ENCODE peak calls at places on chromosomes 16 and 17, in four cellular contexts. N is K562, O is HCT116, P is SK-N-SH. X is an unnamed sample.

GRCh38 chr17:2532146-2532720 is 20.5 kb upstream of the METTL16 start:
- DNase-seq in N (no peak), P (no peak), O (no peak), X (no peak)

GRCh38 chr17:68318103-68318991 is 27.1 kb downstream of the ARSG start:
- DNase-seq in P (no peak), N (no peak), O (peak), X (peak)

GRCh38 chr17:62791235-62792121 is 16.6 kb downstream of the MARCHF10 start:
- DNase-seq in P (no peak), N (no peak), O (no peak), X (peak)

GRCh38 chr17:75459590-75460267 is 3.3 kb downstream of the TMEM94 start:
- DNase-seq in P (no peak), N (no peak), O (no peak), X (no peak)

GRCh38 chr16:67773569-67774456 is 32.5 kb downstream of the RANBP10 start:
- DNase-seq in N (peak), O (no peak), P (no peak), X (no peak)

GRCh38 chr17:38749222-38750043 is 1.3 kb upstream of the PCGF2 start:
- DNase-seq in O (peak), N (peak), P (peak), X (no peak)

GRCh38 chr17:7213895-7214299 is 5.7 kb downstream of the DLG4 start:
- DNase-seq in O (peak), N (peak), P (peak), X (no peak)

GRCh38 chr16:70569752-70570151 is 46.1 kb downstream of the SF3B3 start:
- DNase-seq in P (no peak), O (no peak), N (no peak), X (no peak)

GRCh38 chr17:48954300-48954755 is 9.7 kb upstream of the SNF8 start:
- DNase-seq in N (peak), P (no peak), O (peak), X (no peak)

GRCh38 chr17:47316316-47316715 is 7.4 kb upstream of the EFCAB13 start:
- DNase-seq in O (no peak), P (no peak), N (no peak), X (no peak)

GRCh38 chr17:50154604-50155003 is 4.1 kb upstream of the PPP1R9B start:
- DNase-seq in P (no peak), O (no peak), N (no peak), X (no peak)

GRCh38 chr16:52552643-52553042 is 5.7 kb upstream of the TOX3 start:
- DNase-seq in O (no peak), N (no peak), P (no peak), X (no peak)

GRCh38 chr16:7731121-7731520 is 398.5 kb downstream of the RBFOX1 start:
- DNase-seq in N (no peak), P (no peak), O (no peak), X (no peak)

GRCh38 chr16:84874004-84874435 is 54.2 kb downstream of the CRISPLD2 start:
- DNase-seq in N (no peak), P (peak), O (no peak), X (no peak)

GRCh38 chr17:38958326-38958725 is 8.9 kb downstream of the FBXO47 start:
- DNase-seq in O (no peak), N (no peak), P (no peak), X (no peak)

GRCh38 chr17:55152236-55152635 is 112.5 kb upstream of the HLF start:
- DNase-seq in O (no peak), P (no peak), N (no peak), X (no peak)

GRCh38 chr17:6162216-6162615 is 92.0 kb downstream of the WSCD1 start:
- DNase-seq in N (no peak), P (no peak), O (no peak), X (no peak)

GRCh38 chr16:47320546-47321315 is 140.1 kb downstream of the ITFG1 start:
- DNase-seq in O (no peak), P (peak), N (no peak), X (no peak)

GRCh38 chr16:28820016-28820415 is 2.8 kb upstream of the ATXN2L start:
- DNase-seq in P (no peak), O (no peak), N (no peak), X (no peak)

GRCh38 chr17:15232517-15232915 is 32.6 kb downstream of the PMP22 start:
- DNase-seq in N (peak), O (no peak), P (no peak), X (no peak)

GRCh38 chr16:11727945-11728543 is 14.6 kb downstream of the TXNDC11 start:
- DNase-seq in O (no peak), N (no peak), P (no peak), X (no peak)

GRCh38 chr17:75367312-75367711 is 38.2 kb downstream of the GRB2 start:
- DNase-seq in N (no peak), P (no peak), O (no peak), X (no peak)

GRCh38 chr16:67561824-67562525 is 351 bp upstream of the CTCF start:
- DNase-seq in O (peak), N (peak), P (peak), X (peak)

GRCh38 chr16:78686601-78687000 is 587.1 kb downstream of the WWOX start:
- DNase-seq in P (no peak), O (no peak), N (no peak), X (no peak)

GRCh38 chr16:87064731-87065720 is 252.2 kb downstream of the C16orf95 start:
- DNase-seq in N (no peak), P (no peak), O (no peak), X (no peak)

GRCh38 chr17:7852262-7852670 is 2.6 kb upstream of the TMEM88 start:
- DNase-seq in N (no peak), P (no peak), O (no peak), X (no peak)

GRCh38 chr17:75159196-75160031 is 5.1 kb upstream of the JPT1 start:
- DNase-seq in N (no peak), O (peak), P (no peak), X (peak)

GRCh38 chr17:81556175-81556691 is 4.1 kb upstream of the FAAP100 start:
- DNase-seq in N (no peak), P (no peak), O (no peak), X (no peak)

GRCh38 chr16:73717266-73718057 is 579.2 kb upstream of the PSMD7 start:
- DNase-seq in P (no peak), O (no peak), N (no peak), X (no peak)

GRCh38 chr16:85181091-85181738 is 68.9 kb upstream of the CIBAR2 start:
- DNase-seq in O (no peak), N (peak), P (no peak), X (no peak)

GRCh38 chr17:81576621-81577277 is 24.6 kb upstream of the FAAP100 start:
- DNase-seq in N (no peak), O (no peak), P (no peak), X (no peak)

GRCh38 chr17:74631468-74632195 is 8.1 kb upstream of the CD300E start:
- DNase-seq in O (no peak), N (no peak), P (peak), X (no peak)

DNA sequence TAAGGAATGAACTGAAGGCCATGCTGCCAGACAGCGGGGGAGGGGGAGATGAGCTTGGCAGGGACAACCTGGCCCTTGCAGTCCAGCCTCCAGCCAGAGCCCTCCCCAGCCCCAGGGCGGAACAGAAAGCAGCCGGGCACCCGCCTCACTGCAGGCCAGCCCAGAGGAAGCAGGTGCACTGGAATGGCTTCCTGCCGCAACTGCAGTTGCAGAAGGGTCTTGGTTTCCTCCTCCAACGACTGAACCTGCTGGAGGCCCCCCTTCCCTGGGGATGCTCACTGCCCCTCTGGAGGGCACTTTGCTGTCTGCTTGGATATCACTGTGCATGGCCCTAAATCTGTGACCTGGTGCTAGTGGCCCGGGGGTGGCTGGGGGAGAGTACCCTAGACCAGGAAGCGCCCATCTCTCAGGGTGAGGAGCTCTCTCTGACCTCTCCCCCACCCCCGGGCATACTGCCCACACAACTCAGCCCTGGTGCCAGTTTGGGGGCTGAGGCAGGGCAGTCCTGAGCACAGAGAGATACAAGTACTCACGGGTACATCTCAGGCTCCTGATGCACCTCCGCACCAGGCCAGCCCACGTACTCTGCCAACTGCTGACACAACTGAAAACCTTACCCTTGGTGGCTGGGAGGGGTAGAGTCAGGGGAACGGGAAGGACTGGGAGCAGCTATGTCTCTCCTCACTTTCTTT is 41.1 kb downstream of the MYO18A start:
- DNase-seq in P (no peak), O (no peak), N (no peak), X (no peak)
- TF ChIP-seq REST in P (no peak), O (no peak), N (no peak), X (no peak)

DNA sequence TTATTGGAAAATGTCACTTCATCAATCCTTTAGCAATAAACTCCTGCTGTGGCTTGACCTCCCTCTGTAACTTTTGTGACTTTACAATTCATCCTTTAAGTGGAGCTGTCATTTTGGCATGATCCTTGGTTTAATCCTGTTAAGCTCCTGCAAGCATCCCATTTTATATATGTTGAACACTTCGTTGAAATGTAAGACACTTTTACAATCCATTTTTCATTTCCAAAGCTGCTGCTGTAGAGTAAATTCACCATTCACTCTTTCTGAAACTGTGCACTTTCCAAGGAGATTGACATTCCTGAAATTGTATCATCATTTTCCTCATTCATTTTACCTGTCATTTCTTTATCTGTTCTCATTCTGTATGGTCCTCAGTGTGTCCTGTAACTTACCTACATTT is 1003.2 kb upstream of the GOT2 start:
- DNase-seq in N (no peak), O (no peak), P (no peak), X (no peak)
- TF ChIP-seq REST in N (no peak), O (no peak), P (no peak), X (no peak)

DNA sequence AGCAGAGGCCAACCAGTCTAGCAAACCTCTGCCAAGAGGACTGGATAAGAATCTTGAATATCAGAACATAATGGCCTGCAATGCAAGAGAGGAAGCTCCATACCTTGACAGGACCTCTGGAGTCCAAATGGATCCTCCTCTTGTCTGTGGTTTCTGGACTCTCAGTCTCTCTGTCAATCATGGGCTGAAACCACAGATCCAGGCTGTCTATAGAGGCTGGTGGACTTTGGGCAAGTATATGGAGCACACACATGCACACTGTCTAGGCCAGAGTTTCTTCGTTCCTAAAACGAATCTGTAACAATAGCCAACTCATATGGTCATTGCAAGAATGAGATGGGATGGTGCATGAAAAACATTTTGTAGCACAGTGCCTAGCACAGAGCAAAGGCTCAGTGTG is 37.7 kb downstream of the NLRC5 start:
- DNase-seq in O (no peak), P (no peak), N (no peak), X (no peak)
- TF ChIP-seq REST in O (no peak), P (no peak), N (no peak), X (no peak)

GRCh38 chr16:68894714-68895113 is 51.4 kb downstream of the TANGO6 start:
- DNase-seq in P (no peak), O (no peak), N (no peak), X (no peak)

GRCh38 chr16:68893710-68894705 is 50.7 kb downstream of the TANGO6 start:
- DNase-seq in N (no peak), O (no peak), P (no peak), X (no peak)

GRCh38 chr16:68889508-68890150 is 46.3 kb downstream of the TANGO6 start:
- DNase-seq in O (no peak), N (no peak), P (no peak), X (no peak)

GRCh38 chr16:68892898-68893297 is 49.6 kb downstream of the TANGO6 start:
- DNase-seq in P (no peak), N (no peak), O (no peak), X (no peak)

GRCh38 chr16:68892214-68892613 is 48.9 kb downstream of the TANGO6 start:
- DNase-seq in O (no peak), N (no peak), P (no peak), X (no peak)
- TF ChIP-seq REST in O (no peak), N (no peak), P (no peak), X (no peak)

GRCh38 chr17:17971431-17972125 is 622 bp downstream of the TOM1L2 start:
- DNase-seq in O (no peak), P (peak), N (no peak), X (no peak)

GRCh38 chr17:17975441-17975840 is 2.8 kb downstream of the DRC3 start:
- DNase-seq in P (no peak), N (no peak), O (no peak), X (no peak)

GRCh38 chr17:17972952-17973254 is 241 bp downstream of the DRC3 start:
- DNase-seq in N (no peak), P (no peak), O (no peak), X (no peak)

GRCh38 chr17:17970699-17971430 is 1.3 kb downstream of the TOM1L2 start:
- DNase-seq in P (no peak), O (no peak), N (no peak), X (no peak)

DNA sequence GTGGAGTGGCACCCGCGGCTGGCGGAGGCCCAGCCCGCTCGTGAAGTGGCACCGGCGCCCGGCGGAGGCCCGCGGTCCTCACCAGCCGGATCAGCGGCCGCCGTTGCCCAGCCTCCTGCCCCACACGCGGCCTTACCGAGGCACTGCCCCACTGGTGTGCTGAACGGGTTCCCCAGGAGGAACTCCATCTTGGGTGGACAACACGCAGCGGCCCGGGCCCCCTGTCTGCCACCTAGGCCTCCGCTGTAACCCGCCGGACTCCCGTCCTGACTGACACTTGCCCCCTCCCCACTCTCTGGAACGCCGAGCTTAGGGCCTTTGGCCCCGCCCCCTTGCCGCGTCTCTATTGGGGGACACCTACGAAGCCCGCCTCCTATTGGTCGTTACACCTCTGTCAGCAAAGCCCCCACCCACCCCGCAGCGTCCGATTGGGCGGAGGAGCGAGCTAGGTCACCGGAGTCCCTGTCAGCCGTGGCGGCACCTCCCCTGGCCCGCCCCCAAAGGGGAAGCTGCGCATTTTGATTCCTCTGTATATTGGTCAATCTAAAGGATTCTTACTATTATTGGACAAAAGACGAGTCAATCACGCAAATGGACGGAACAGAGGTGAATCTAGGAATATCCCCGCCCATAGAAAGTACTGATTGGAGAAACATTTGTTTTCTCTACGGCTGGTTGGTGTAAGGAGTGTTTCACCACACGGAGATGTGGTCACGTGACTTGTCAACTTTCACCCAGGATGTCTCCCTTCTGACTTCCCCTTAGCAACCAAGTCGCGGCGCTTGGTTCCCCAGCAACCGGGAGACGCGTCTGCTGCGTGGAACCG is at the start of the genes DRC3 and TOM1L2:
- DNase-seq in O (peak), P (peak), N (peak), X (peak)
- TF ChIP-seq REST in O (no peak), P (no peak), N (no peak), X (no peak)

GRCh38 chr17:10247806-10248334 is 49.5 kb upstream of the GAS7 start:
- DNase-seq in N (no peak), O (no peak), P (no peak), X (no peak)

GRCh38 chr17:10249271-10250010 is 51.0 kb upstream of the GAS7 start:
- DNase-seq in P (no peak), N (no peak), O (no peak), X (no peak)

DNA sequence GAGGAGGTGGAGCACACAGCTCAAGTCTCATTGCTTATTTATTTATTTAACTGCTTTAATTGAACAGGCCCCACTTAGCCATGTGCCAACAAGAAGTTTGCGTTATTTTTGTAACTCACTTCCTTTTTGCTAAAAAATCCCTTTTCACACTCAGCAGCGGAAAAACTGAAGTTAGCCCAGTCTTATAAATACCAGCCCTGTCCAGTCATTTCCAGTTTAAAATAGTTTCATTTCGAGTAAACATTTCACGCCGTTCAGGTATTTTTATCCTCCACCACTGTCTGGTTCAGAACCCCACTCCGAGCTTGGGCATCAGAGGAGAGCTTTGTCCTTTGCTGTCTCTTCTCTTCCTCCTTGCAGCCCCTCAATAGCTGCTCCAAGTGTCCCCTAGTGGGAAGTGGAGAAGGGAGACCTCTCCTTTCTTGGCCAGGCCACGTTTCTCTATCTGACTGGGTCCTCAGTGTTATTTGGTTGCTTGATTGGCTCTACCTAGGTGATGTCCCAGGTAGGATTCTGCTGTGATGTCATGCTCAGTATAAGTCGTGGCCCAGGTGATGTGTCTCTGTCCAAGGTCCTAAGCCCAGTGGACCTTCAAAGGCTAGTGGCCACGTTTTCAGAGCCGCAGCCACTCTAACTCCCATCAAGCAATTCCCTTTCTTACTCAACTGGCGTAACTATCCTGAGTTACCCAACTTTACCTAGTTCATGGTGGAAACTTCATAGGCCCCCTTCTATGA is 53.0 kb upstream of the GAS7 start:
- DNase-seq in O (no peak), P (no peak), N (no peak), X (no peak)
- TF ChIP-seq REST in O (peak), P (peak), N (no peak), X (peak)

DNA sequence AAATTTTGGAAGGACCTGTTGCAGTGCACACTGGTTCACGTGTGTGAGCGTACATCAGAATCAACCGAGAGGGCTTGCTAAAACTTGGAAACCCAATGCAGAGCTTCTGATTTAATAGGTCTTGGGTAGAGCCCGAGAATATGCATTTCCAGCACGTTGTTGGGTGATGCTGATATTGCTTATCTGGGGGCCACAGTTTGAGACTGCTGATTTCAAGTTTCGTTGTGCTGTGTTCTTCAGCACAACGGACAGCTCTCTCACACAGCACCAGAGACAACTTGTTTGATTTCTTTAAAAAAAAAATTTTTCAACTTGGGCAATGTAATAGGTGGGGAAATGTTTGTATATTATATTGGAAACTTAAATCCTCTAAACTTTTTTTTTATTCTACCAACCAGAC is 9.4 kb downstream of the OR4D2 start:
- DNase-seq in P (no peak), N (no peak), O (no peak), X (no peak)
- TF ChIP-seq REST in P (peak), N (peak), O (peak), X (peak)